ENCODE peak calls at places on chromosomes 5 and 9, in four cellular contexts. One of them, this sample, is unnamed.

GRCh38 chr5:73663161-73663859 is 37.3 kb downstream of the ARHGEF28 start:
- DNase-seq in K562: no peak
- DNase-seq in WTC11: no peak
- DNase-seq in HepG2: peak
- DNase-seq in this sample: no peak

GRCh38 chr5:149356391-149356790 is 1.5 kb upstream of the PCYOX1L start:
- DNase-seq in HepG2: no peak
- DNase-seq in WTC11: no peak
- DNase-seq in K562: no peak
- DNase-seq in this sample: no peak

GRCh38 chr5:159802661-159803060 is 113.6 kb upstream of the ADRA1B start:
- DNase-seq in K562: no peak
- DNase-seq in HepG2: no peak
- DNase-seq in WTC11: no peak
- DNase-seq in this sample: no peak

GRCh38 chr9:132160802-132161742 is 786 bp upstream of the NTNG2 start:
- DNase-seq in HepG2: no peak
- DNase-seq in K562: no peak
- DNase-seq in WTC11: no peak
- DNase-seq in this sample: peak

GRCh38 chr9:24242599-24242998 is 303.1 kb downstream of the IZUMO3 start:
- DNase-seq in K562: no peak
- DNase-seq in WTC11: no peak
- DNase-seq in HepG2: no peak
- DNase-seq in this sample: no peak

GRCh38 chr5:132369471-132370240 is at the start of gene SLC22A5:
- DNase-seq in HepG2: peak
- DNase-seq in WTC11: peak
- DNase-seq in K562: peak
- DNase-seq in this sample: peak

GRCh38 chr5:109299557-109299956 is 110.2 kb downstream of the PJA2 start:
- DNase-seq in K562: no peak
- DNase-seq in WTC11: no peak
- DNase-seq in HepG2: no peak
- DNase-seq in this sample: peak

GRCh38 chr9:14627513-14627912 is 65.7 kb downstream of the ZDHHC21 start:
- DNase-seq in K562: no peak
- DNase-seq in WTC11: no peak
- DNase-seq in HepG2: no peak
- DNase-seq in this sample: no peak

GRCh38 chr9:76810377-76810957 is 46.2 kb downstream of the PCA3 start:
- DNase-seq in WTC11: peak
- DNase-seq in K562: peak
- DNase-seq in HepG2: peak
- DNase-seq in this sample: peak

GRCh38 chr9:76219555-76220151 is 174.6 kb downstream of the RFK start:
- DNase-seq in HepG2: no peak
- DNase-seq in WTC11: no peak
- DNase-seq in K562: no peak
- DNase-seq in this sample: peak

GRCh38 chr5:174175869-174176268 is 130.4 kb downstream of the NSG2 start:
- DNase-seq in K562: no peak
- DNase-seq in HepG2: no peak
- DNase-seq in WTC11: no peak
- DNase-seq in this sample: no peak

GRCh38 chr9:88754452-88754851 is 219.5 kb downstream of the NXNL2 start:
- DNase-seq in WTC11: no peak
- DNase-seq in K562: no peak
- DNase-seq in HepG2: no peak
- DNase-seq in this sample: no peak

GRCh38 chr9:77307166-77307565 is 129.8 kb downstream of the VPS13A start:
- DNase-seq in K562: no peak
- DNase-seq in HepG2: no peak
- DNase-seq in WTC11: no peak
- DNase-seq in this sample: no peak

GRCh38 chr5:9358961-9359686 is 186.8 kb downstream of the SEMA5A start:
- DNase-seq in WTC11: no peak
- DNase-seq in HepG2: no peak
- DNase-seq in K562: no peak
- DNase-seq in this sample: no peak

GRCh38 chr5:159047081-159047480 is 52.6 kb downstream of the EBF1 start:
- DNase-seq in K562: no peak
- DNase-seq in HepG2: no peak
- DNase-seq in WTC11: no peak
- DNase-seq in this sample: no peak

GRCh38 chr5:17239953-17240352 is 22.5 kb downstream of the BASP1 start:
- DNase-seq in WTC11: no peak
- DNase-seq in K562: no peak
- DNase-seq in HepG2: no peak
- DNase-seq in this sample: no peak

GRCh38 chr5:64557911-64558310 is 52.1 kb downstream of the RGS7BP start:
- DNase-seq in WTC11: no peak
- DNase-seq in HepG2: no peak
- DNase-seq in K562: no peak
- DNase-seq in this sample: no peak

GRCh38 chr5:176846335-176847140 is 36.2 kb downstream of the UNC5A start:
- DNase-seq in WTC11: no peak
- DNase-seq in K562: peak
- DNase-seq in HepG2: peak
- DNase-seq in this sample: no peak

GRCh38 chr5:9337908-9338307 is 208.0 kb downstream of the SEMA5A start:
- DNase-seq in WTC11: no peak
- DNase-seq in K562: no peak
- DNase-seq in HepG2: no peak
- DNase-seq in this sample: no peak

GRCh38 chr5:35803221-35803651 is 53.5 kb upstream of the IL7R start:
- DNase-seq in K562: no peak
- DNase-seq in WTC11: peak
- DNase-seq in HepG2: no peak
- DNase-seq in this sample: no peak

GRCh38 chr5:78699565-78700143 is 51.1 kb upstream of the LHFPL2 start:
- DNase-seq in HepG2: peak
- DNase-seq in K562: no peak
- DNase-seq in WTC11: no peak
- DNase-seq in this sample: no peak

GRCh38 chr5:172618574-172619365 is 22.3 kb upstream of the NEURL1B start:
- DNase-seq in K562: no peak
- DNase-seq in WTC11: no peak
- DNase-seq in HepG2: no peak
- DNase-seq in this sample: no peak

GRCh38 chr5:5523066-5523505 is 100.6 kb downstream of the ICE1 start:
- DNase-seq in WTC11: no peak
- DNase-seq in K562: no peak
- DNase-seq in HepG2: peak
- DNase-seq in this sample: no peak

GRCh38 chr5:124036786-124037185 is 524.8 kb downstream of the CSNK1G3 start:
- DNase-seq in K562: no peak
- DNase-seq in HepG2: no peak
- DNase-seq in WTC11: no peak
- DNase-seq in this sample: no peak

GRCh38 chr9:125025584-125025983 is 84.7 kb upstream of the GOLGA1 start:
- DNase-seq in K562: no peak
- DNase-seq in HepG2: no peak
- DNase-seq in WTC11: no peak
- DNase-seq in this sample: no peak

GRCh38 chr9:76557674-76558073 is 98.7 kb downstream of the GCNT1 start:
- DNase-seq in WTC11: no peak
- DNase-seq in HepG2: no peak
- DNase-seq in K562: no peak
- DNase-seq in this sample: no peak

GRCh38 chr5:102262688-102263087 is 33.4 kb downstream of the SLCO4C1 start:
- DNase-seq in K562: no peak
- DNase-seq in WTC11: no peak
- DNase-seq in HepG2: no peak
- DNase-seq in this sample: no peak

GRCh38 chr9:108687360-108687981 is 168.3 kb downstream of the ACTL7B start:
- DNase-seq in K562: no peak
- DNase-seq in WTC11: no peak
- DNase-seq in HepG2: no peak
- DNase-seq in this sample: no peak

GRCh38 chr9:115590016-115590415 is 472.1 kb upstream of the TNC start:
- DNase-seq in WTC11: no peak
- DNase-seq in K562: no peak
- DNase-seq in HepG2: no peak
- DNase-seq in this sample: no peak

GRCh38 chr5:149853019-149853648 is 91.5 kb downstream of the PDE6A start:
- DNase-seq in HepG2: peak
- DNase-seq in WTC11: peak
- DNase-seq in K562: peak
- DNase-seq in this sample: peak

GRCh38 chr5:75412111-75412990 is 75.3 kb downstream of the HMGCR start:
- DNase-seq in HepG2: no peak
- DNase-seq in K562: no peak
- DNase-seq in WTC11: no peak
- DNase-seq in this sample: no peak

GRCh38 chr5:119387900-119388618 is 32.2 kb downstream of the TNFAIP8 start:
- DNase-seq in HepG2: peak
- DNase-seq in WTC11: no peak
- DNase-seq in K562: no peak
- DNase-seq in this sample: no peak

GRCh38 chr9:19649672-19650071 is 139.2 kb downstream of the SLC24A2 start:
- DNase-seq in HepG2: no peak
- DNase-seq in WTC11: no peak
- DNase-seq in K562: no peak
- DNase-seq in this sample: no peak

GRCh38 chr5:11497651-11498050 is 406.6 kb downstream of the CTNND2 start:
- DNase-seq in K562: no peak
- DNase-seq in HepG2: no peak
- DNase-seq in WTC11: no peak
- DNase-seq in this sample: no peak

GRCh38 chr9:80320916-80321315 is 749.2 kb downstream of the TLE4 start:
- DNase-seq in HepG2: no peak
- DNase-seq in K562: no peak
- DNase-seq in WTC11: no peak
- DNase-seq in this sample: no peak

GRCh38 chr9:16813838-16814237 is 56.6 kb downstream of the BNC2 start:
- DNase-seq in K562: no peak
- DNase-seq in WTC11: no peak
- DNase-seq in HepG2: no peak
- DNase-seq in this sample: no peak

GRCh38 chr5:14102666-14103065 is 40.5 kb upstream of the TRIO start:
- DNase-seq in HepG2: no peak
- DNase-seq in K562: no peak
- DNase-seq in WTC11: no peak
- DNase-seq in this sample: no peak

GRCh38 chr9:122468735-122469134 is 9.0 kb downstream of the OR1J1 start:
- DNase-seq in WTC11: no peak
- DNase-seq in K562: no peak
- DNase-seq in HepG2: no peak
- DNase-seq in this sample: no peak
- TF ChIP-seq ELF4 in WTC11: no peak
- TF ChIP-seq ELF4 in K562: no peak
- TF ChIP-seq ELF4 in HepG2: no peak
- TF ChIP-seq ELF4 in this sample: no peak

DNA sequence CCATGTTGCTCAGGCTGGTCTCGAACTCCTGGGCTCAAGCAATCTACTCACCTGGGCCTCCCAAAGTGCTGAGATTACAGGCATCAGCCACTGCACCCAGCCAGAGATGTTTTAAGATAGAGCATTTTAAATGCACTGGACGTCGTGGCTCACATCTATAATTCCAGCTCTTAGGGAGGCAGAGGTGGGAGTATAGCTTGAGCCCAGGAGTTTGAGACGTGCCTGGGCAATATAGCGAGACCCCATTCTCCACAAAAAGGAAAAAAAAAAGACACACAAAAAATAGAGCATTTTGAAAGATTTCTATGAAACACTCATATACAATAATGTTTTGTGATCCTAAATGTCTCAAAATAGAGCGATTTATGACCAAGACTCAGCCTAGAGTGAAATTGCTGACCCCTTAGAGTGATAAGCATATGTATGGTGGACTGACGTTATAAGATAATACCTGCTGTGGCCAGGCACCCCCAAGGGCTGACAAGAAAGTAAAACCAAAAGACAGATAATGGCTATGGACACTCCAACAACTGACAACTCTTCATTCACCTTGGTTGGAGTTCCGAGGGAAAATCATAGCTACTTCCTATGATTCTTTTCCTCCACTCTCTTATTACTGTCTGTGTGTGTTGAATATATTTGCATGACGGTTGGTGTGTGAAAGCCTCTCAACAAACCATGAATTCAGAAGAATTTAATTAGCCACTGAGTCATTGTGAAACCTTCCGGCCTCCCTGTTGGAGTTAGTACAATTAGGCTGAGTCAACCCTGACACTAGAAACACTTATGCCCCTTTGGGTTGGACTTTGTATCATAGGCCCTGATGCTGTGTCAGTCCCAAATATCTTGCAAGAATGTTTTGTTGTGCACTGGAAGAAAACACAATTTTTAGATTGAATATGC is 526.5 kb upstream of the NUDT12 start:
- DNase-seq in WTC11: no peak
- DNase-seq in K562: no peak
- DNase-seq in HepG2: peak
- DNase-seq in this sample: no peak
- TF ChIP-seq ELF4 in WTC11: no peak
- TF ChIP-seq ELF4 in K562: no peak
- TF ChIP-seq ELF4 in HepG2: no peak
- TF ChIP-seq ELF4 in this sample: no peak

DNA sequence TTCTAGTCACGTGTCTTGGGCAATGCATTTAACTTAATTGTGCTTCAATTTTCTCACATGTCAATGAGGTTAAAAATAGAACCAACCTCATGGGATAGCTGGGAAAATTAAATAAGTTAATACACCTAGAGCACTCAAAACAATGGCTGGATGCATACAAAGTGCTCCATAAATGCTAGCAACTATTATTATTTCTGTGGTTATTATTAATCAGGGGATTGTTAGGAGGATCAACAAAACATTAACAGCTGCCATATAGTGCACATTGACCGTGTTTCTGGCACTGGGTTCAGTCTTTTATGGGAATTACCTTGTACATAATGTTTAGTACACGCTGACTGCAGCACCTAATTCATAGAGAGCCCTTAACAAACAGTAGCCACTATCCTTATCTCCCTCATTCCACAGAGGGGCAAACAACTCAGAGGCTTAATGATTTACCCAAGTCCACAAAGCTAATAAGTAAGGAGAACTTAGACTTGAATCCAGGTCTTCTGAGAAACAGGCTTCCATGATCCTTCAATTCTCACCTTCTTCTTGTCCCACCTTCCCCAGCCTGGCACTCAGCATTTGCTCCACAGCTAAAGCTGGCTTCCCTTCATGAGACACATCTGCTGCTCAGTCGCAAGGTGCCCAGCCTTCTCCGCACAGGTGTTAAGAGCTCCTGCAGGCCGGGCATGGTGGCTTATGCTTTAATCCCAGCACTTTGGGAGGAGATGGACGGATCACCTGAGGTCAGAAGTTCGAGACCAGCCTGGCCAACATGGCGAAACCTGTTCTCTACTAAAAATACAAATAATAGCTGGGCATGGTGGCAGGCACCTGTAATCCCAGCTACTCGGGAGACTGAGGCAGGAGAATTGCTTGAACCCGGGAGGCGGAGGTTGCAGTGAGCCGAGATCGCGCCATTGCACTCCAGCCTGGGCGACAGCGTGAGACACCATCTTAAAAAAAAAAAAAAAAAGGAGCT is 137.4 kb upstream of the ABCA1 start:
- DNase-seq in K562: no peak
- DNase-seq in HepG2: peak
- DNase-seq in WTC11: no peak
- DNase-seq in this sample: no peak
- TF ChIP-seq ELF4 in K562: no peak
- TF ChIP-seq ELF4 in HepG2: no peak
- TF ChIP-seq ELF4 in WTC11: no peak
- TF ChIP-seq ELF4 in this sample: no peak

GRCh38 chr5:94674841-94675382 is 56.4 kb downstream of the SLF1 start:
- DNase-seq in WTC11: no peak
- DNase-seq in K562: no peak
- DNase-seq in HepG2: no peak
- DNase-seq in this sample: no peak
- TF ChIP-seq ELF4 in WTC11: no peak
- TF ChIP-seq ELF4 in K562: no peak
- TF ChIP-seq ELF4 in HepG2: no peak
- TF ChIP-seq ELF4 in this sample: no peak

This sample was measured in HEK293T.